ENCODE peak calls at places on chromosomes 11 and 22, in five cellular contexts. F is activated CD4-positive, alpha-beta T cell treated with anti-CD3 and anti-CD28 coated beads, Interleukin-2, amount 10 ng/mL, durations not matched to agents 7 days and 5 days; X is stimulated activated CD4-positive, alpha-beta T cell treated with anti-CD3 and anti-CD28 coated beads, Interleukin-1b, Interleukin-23, amount 100 ng/mL, for 4 hours; V is anterior cingulate cortex; N is OCI-M1. Q is an unnamed sample.

GRCh38 chr22:33105501-33105911 is 47.3 kb upstream of the SYN3 start:
- DNase-seq in F (no peak), X (no peak), V (peak), N (no peak), Q (no peak)

GRCh38 chr11:120169981-120170698 is 32.2 kb upstream of the TRIM29 start:
- DNase-seq in F (no peak), X (no peak), V (no peak), N (no peak), Q (no peak)

GRCh38 chr11:79054636-79055035 is 386.2 kb downstream of the TENM4 start:
- DNase-seq in F (no peak), X (no peak), V (no peak), N (no peak), Q (no peak)

GRCh38 chr22:40215266-40215665 is 37.5 kb downstream of the TNRC6B start:
- DNase-seq in F (no peak), X (no peak), V (no peak), N (no peak), Q (no peak)

GRCh38 chr22:31139066-31139465 is 1.2 kb downstream of the PLA2G3 start:
- DNase-seq in F (no peak), X (no peak), V (no peak), N (no peak), Q (no peak)

GRCh38 chr11:1937616-1938342 is 9.4 kb upstream of the MRPL23 start:
- DNase-seq in F (peak), X (no peak), V (no peak), N (no peak), Q (no peak)

GRCh38 chr22:41327124-41327523 is 25.8 kb downstream of the ZC3H7B start:
- DNase-seq in F (no peak), X (no peak), V (peak), N (no peak), Q (no peak)

GRCh38 chr11:18299724-18300123 is 22.2 kb downstream of the HPS5 start:
- DNase-seq in F (no peak), X (no peak), V (no peak), N (no peak), Q (no peak)

GRCh38 chr11:60866911-60867870 is at the start of gene ZP1:
- DNase-seq in F (no peak), X (no peak), V (no peak), N (no peak), Q (peak)

GRCh38 chr11:125404136-125404810 is 91.8 kb downstream of the FEZ1 start:
- DNase-seq in F (no peak), X (no peak), V (no peak), N (no peak), Q (no peak)

GRCh38 chr11:76380161-76380976 is 563 bp downstream of the THAP12 start:
- DNase-seq in F (peak), X (peak), V (peak), N (peak), Q (no peak)

GRCh38 chr11:76623884-76624419 is 46.6 kb downstream of the LRRC32 start:
- DNase-seq in F (no peak), X (no peak), V (no peak), N (no peak), Q (no peak)

GRCh38 chr11:88818978-88819377 is 246.8 kb downstream of the GRM5 start:
- DNase-seq in F (no peak), X (no peak), V (no peak), N (no peak), Q (no peak)

GRCh38 chr11:121614661-121615240 is 162.0 kb upstream of the SORL1-AS1 start:
- DNase-seq in F (no peak), X (no peak), V (no peak), N (no peak), Q (no peak)

GRCh38 chr22:21690401-21690801 is 24.6 kb downstream of the PPIL2 start:
- DNase-seq in F (no peak), X (no peak), V (no peak), N (no peak), Q (no peak)

GRCh38 chr11:118435233-118435892 is 929 bp upstream of the KMT2A start:
- DNase-seq in F (peak), X (peak), V (peak), N (peak), Q (peak)

GRCh38 chr11:123219066-123219697 is 24.1 kb upstream of the CLMP start:
- DNase-seq in F (no peak), X (no peak), V (no peak), N (no peak), Q (no peak)

GRCh38 chr11:14105446-14105845 is 142.9 kb downstream of the SPON1 start:
- DNase-seq in F (no peak), X (no peak), V (no peak), N (no peak), Q (no peak)

GRCh38 chr22:39097098-39098020 is at the start of gene APOBEC3H:
- DNase-seq in F (peak), X (no peak), V (no peak), N (peak), Q (no peak)

GRCh38 chr11:94650756-94651155 is 83.6 kb downstream of the PIWIL4 start:
- DNase-seq in F (no peak), X (no peak), V (no peak), N (no peak), Q (no peak)

GRCh38 chr11:119093951-119094815 is 7.5 kb downstream of the DPAGT1 start:
- DNase-seq in F (peak), X (peak), V (no peak), N (peak), Q (no peak)

GRCh38 chr11:79466411-79466810 is 25.6 kb upstream of the TENM4 start:
- DNase-seq in F (no peak), X (no peak), V (no peak), N (peak), Q (no peak)

GRCh38 chr22:47299879-47300697 is 537.6 kb downstream of the TBC1D22A start:
- DNase-seq in F (no peak), X (no peak), V (no peak), N (no peak), Q (no peak)

GRCh38 chr11:76523147-76523546 is 78.3 kb downstream of the EMSY start:
- DNase-seq in F (no peak), X (no peak), V (no peak), N (no peak), Q (peak)

GRCh38 chr22:27377901-27378300 is 423.7 kb downstream of the MN1 start:
- DNase-seq in F (no peak), X (no peak), V (no peak), N (no peak), Q (peak)

GRCh38 chr11:40130427-40130826 is 1329.0 kb downstream of the LRRC4C start:
- DNase-seq in F (no peak), X (no peak), V (peak), N (peak), Q (peak)

GRCh38 chr22:50074056-50074455 is 11.2 kb downstream of the MLC1 start:
- DNase-seq in F (no peak), X (no peak), V (no peak), N (no peak), Q (no peak)

GRCh38 chr11:82315093-82315492 is 418.6 kb downstream of the FAM181B start:
- DNase-seq in F (no peak), X (no peak), V (no peak), N (peak), Q (peak)

GRCh38 chr22:32204211-32204855 is 540 bp downstream of the RFPL2 start:
- DNase-seq in F (no peak), X (no peak), V (no peak), N (no peak), Q (peak)

GRCh38 chr11:108466405-108466804 is 924 bp downstream of the C11orf65 start:
- DNase-seq in F (no peak), X (no peak), V (no peak), N (no peak), Q (no peak)